ENCODE peak calls at places on chromosomes 12 and 14, in four cellular contexts. One of them, this sample, is unnamed. For H3K27me3, the result is how much of the 10 kb centered on the place peaks cover.

GRCh38 chr14:101232340-101233015 is 328.8 kb upstream of the DIO3 start:
- DNase-seq in body of pancreas: no peak
- DNase-seq in Peyer's patch: no peak
- DNase-seq in sigmoid colon: peak
- DNase-seq in this sample: no peak

GRCh38 chr12:90015228-90015627 is 306.6 kb upstream of the ATP2B1 start:
- DNase-seq in body of pancreas: no peak
- DNase-seq in Peyer's patch: no peak
- DNase-seq in sigmoid colon: no peak
- DNase-seq in this sample: no peak

GRCh38 chr12:96907681-96908163 is 665 bp downstream of the NEDD1 start:
- DNase-seq in Peyer's patch: peak
- DNase-seq in sigmoid colon: no peak
- DNase-seq in body of pancreas: peak
- DNase-seq in this sample: no peak

GRCh38 chr14:92039073-92039719 is 663 bp downstream of the TRIP11 start:
- DNase-seq in Peyer's patch: no peak
- DNase-seq in body of pancreas: no peak
- DNase-seq in sigmoid colon: no peak
- DNase-seq in this sample: no peak

GRCh38 chr12:6771509-6772330 is 600 bp upstream of the LAG3 start:
- DNase-seq in body of pancreas: no peak
- DNase-seq in sigmoid colon: no peak
- DNase-seq in Peyer's patch: no peak
- DNase-seq in this sample: no peak

GRCh38 chr14:89228921-89229639 is 188.0 kb downstream of the FOXN3 start:
- DNase-seq in sigmoid colon: no peak
- DNase-seq in body of pancreas: no peak
- DNase-seq in Peyer's patch: no peak
- DNase-seq in this sample: no peak

GRCh38 chr12:67534046-67534445 is 114.5 kb upstream of the DYRK2 start:
- DNase-seq in sigmoid colon: no peak
- DNase-seq in body of pancreas: no peak
- DNase-seq in Peyer's patch: no peak
- DNase-seq in this sample: no peak

GRCh38 chr14:36176524-36176923 is at the start of gene PTCSC3:
- DNase-seq in Peyer's patch: no peak
- DNase-seq in body of pancreas: no peak
- DNase-seq in sigmoid colon: no peak
- DNase-seq in this sample: no peak

GRCh38 chr14:102579696-102580551 is 12.5 kb upstream of the RCOR1 start:
- DNase-seq in body of pancreas: no peak
- DNase-seq in sigmoid colon: no peak
- DNase-seq in Peyer's patch: no peak
- DNase-seq in this sample: no peak

GRCh38 chr12:20491290-20491689 is 123.0 kb downstream of the PDE3A start:
- DNase-seq in Peyer's patch: no peak
- DNase-seq in body of pancreas: no peak
- DNase-seq in sigmoid colon: no peak
- DNase-seq in this sample: no peak

GRCh38 chr14:94761348-94761998 is 8.4 kb downstream of the GSC start:
- DNase-seq in sigmoid colon: peak
- DNase-seq in Peyer's patch: no peak
- DNase-seq in body of pancreas: no peak
- DNase-seq in this sample: no peak

GRCh38 chr12:90854136-90854689 is 100.8 kb downstream of the CCER1 start:
- DNase-seq in sigmoid colon: no peak
- DNase-seq in Peyer's patch: no peak
- DNase-seq in body of pancreas: no peak
- DNase-seq in this sample: no peak

GRCh38 chr12:89497467-89497866 is 27.1 kb downstream of the GALNT4 start:
- DNase-seq in Peyer's patch: no peak
- DNase-seq in sigmoid colon: no peak
- DNase-seq in body of pancreas: no peak
- DNase-seq in this sample: peak

GRCh38 chr12:1843641-1844005 is 23.3 kb downstream of the LRTM2 start:
- DNase-seq in Peyer's patch: no peak
- DNase-seq in sigmoid colon: peak
- DNase-seq in body of pancreas: no peak
- DNase-seq in this sample: no peak

GRCh38 chr12:63353559-63353958 is 202.6 kb upstream of the AVPR1A start:
- DNase-seq in sigmoid colon: no peak
- DNase-seq in Peyer's patch: no peak
- DNase-seq in body of pancreas: no peak
- DNase-seq in this sample: no peak

GRCh38 chr12:115998119-115998633 is 279.3 kb downstream of the MED13L start:
- DNase-seq in Peyer's patch: peak
- DNase-seq in sigmoid colon: no peak
- DNase-seq in body of pancreas: no peak
- DNase-seq in this sample: no peak

GRCh38 chr14:54450535-54450934 is 9.4 kb upstream of the CNIH1 start:
- DNase-seq in sigmoid colon: no peak
- DNase-seq in body of pancreas: no peak
- DNase-seq in Peyer's patch: no peak
- DNase-seq in this sample: no peak

GRCh38 chr14:85129907-85130306 is 400.0 kb upstream of the FLRT2 start:
- DNase-seq in sigmoid colon: no peak
- DNase-seq in body of pancreas: peak
- DNase-seq in Peyer's patch: no peak
- DNase-seq in this sample: no peak

GRCh38 chr12:96886998-96887677 is 19.9 kb upstream of the NEDD1 start:
- DNase-seq in sigmoid colon: no peak
- DNase-seq in Peyer's patch: no peak
- DNase-seq in body of pancreas: no peak
- DNase-seq in this sample: no peak

GRCh38 chr14:95156765-95157194 is 549 bp downstream of the DICER1 start:
- DNase-seq in sigmoid colon: peak
- DNase-seq in Peyer's patch: peak
- DNase-seq in body of pancreas: peak
- DNase-seq in this sample: peak

GRCh38 chr12:56271031-56271430 is 4.3 kb downstream of the COQ10A start:
- DNase-seq in Peyer's patch: no peak
- DNase-seq in body of pancreas: no peak
- DNase-seq in sigmoid colon: no peak
- DNase-seq in this sample: no peak

GRCh38 chr12:117514016-117514415 is 152.6 kb upstream of the NOS1 start:
- DNase-seq in Peyer's patch: no peak
- DNase-seq in sigmoid colon: no peak
- DNase-seq in body of pancreas: no peak
- DNase-seq in this sample: peak

GRCh38 chr14:104442107-104442551 is 137.4 kb upstream of the C14orf180 start:
- DNase-seq in sigmoid colon: no peak
- DNase-seq in body of pancreas: no peak
- DNase-seq in Peyer's patch: no peak
- DNase-seq in this sample: peak

GRCh38 chr12:88993655-88994054 is 358.6 kb downstream of the DUSP6 start:
- DNase-seq in sigmoid colon: no peak
- DNase-seq in Peyer's patch: no peak
- DNase-seq in body of pancreas: no peak
- DNase-seq in this sample: no peak

GRCh38 chr12:19131020-19131431 is 1.5 kb downstream of the PLEKHA5 start:
- DNase-seq in sigmoid colon: no peak
- DNase-seq in body of pancreas: peak
- DNase-seq in Peyer's patch: no peak
- DNase-seq in this sample: no peak

GRCh38 chr12:30827406-30828055 is 72.8 kb upstream of the CAPRIN2 start:
- DNase-seq in body of pancreas: no peak
- DNase-seq in sigmoid colon: no peak
- DNase-seq in Peyer's patch: no peak
- DNase-seq in this sample: no peak

GRCh38 chr12:93122569-93123091 is 193.5 kb upstream of the EEA1 start:
- DNase-seq in body of pancreas: no peak
- DNase-seq in sigmoid colon: no peak
- DNase-seq in Peyer's patch: no peak
- DNase-seq in this sample: peak

GRCh38 chr14:71061458-71061857 is 154.2 kb downstream of the PCNX1 start:
- DNase-seq in Peyer's patch: no peak
- DNase-seq in body of pancreas: no peak
- DNase-seq in sigmoid colon: no peak
- DNase-seq in this sample: no peak

GRCh38 chr14:24243336-24243836 is 963 bp upstream of the TINF2 start:
- DNase-seq in body of pancreas: no peak
- DNase-seq in sigmoid colon: peak
- DNase-seq in Peyer's patch: no peak
- DNase-seq in this sample: no peak

GRCh38 chr12:108772896-108773797 is 41.8 kb upstream of the CORO1C start:
- DNase-seq in body of pancreas: no peak
- DNase-seq in sigmoid colon: no peak
- DNase-seq in Peyer's patch: no peak
- DNase-seq in this sample: no peak

GRCh38 chr12:6338955-6339761 is 2.7 kb downstream of the TNFRSF1A start:
- DNase-seq in body of pancreas: no peak
- DNase-seq in Peyer's patch: no peak
- DNase-seq in sigmoid colon: no peak
- DNase-seq in this sample: no peak

GRCh38 chr14:58812050-58812690 is 174.4 kb downstream of the DACT1 start:
- DNase-seq in Peyer's patch: no peak
- DNase-seq in sigmoid colon: no peak
- DNase-seq in body of pancreas: no peak
- DNase-seq in this sample: no peak

GRCh38 chr14:97634786-97635185 is 837.6 kb downstream of the VRK1 start:
- DNase-seq in Peyer's patch: no peak
- DNase-seq in body of pancreas: no peak
- DNase-seq in sigmoid colon: no peak
- DNase-seq in this sample: no peak

GRCh38 chr12:8746046-8746445 is 48.3 kb downstream of the RIMKLB start:
- DNase-seq in Peyer's patch: no peak
- DNase-seq in sigmoid colon: no peak
- DNase-seq in body of pancreas: no peak
- DNase-seq in this sample: no peak

GRCh38 chr12:5377997-5378596 is 53.8 kb upstream of the NTF3 start:
- DNase-seq in Peyer's patch: no peak
- DNase-seq in body of pancreas: no peak
- DNase-seq in sigmoid colon: peak
- DNase-seq in this sample: no peak

GRCh38 chr12:9606736-9607372 is 862 bp downstream of the KLRB1 start:
- DNase-seq in sigmoid colon: no peak
- DNase-seq in body of pancreas: no peak
- DNase-seq in Peyer's patch: no peak
- DNase-seq in this sample: no peak

GRCh38 chr12:64595863-64596793 is 14.2 kb upstream of the RASSF3 start:
- DNase-seq in body of pancreas: no peak
- DNase-seq in sigmoid colon: no peak
- DNase-seq in Peyer's patch: no peak
- DNase-seq in this sample: no peak

DNA sequence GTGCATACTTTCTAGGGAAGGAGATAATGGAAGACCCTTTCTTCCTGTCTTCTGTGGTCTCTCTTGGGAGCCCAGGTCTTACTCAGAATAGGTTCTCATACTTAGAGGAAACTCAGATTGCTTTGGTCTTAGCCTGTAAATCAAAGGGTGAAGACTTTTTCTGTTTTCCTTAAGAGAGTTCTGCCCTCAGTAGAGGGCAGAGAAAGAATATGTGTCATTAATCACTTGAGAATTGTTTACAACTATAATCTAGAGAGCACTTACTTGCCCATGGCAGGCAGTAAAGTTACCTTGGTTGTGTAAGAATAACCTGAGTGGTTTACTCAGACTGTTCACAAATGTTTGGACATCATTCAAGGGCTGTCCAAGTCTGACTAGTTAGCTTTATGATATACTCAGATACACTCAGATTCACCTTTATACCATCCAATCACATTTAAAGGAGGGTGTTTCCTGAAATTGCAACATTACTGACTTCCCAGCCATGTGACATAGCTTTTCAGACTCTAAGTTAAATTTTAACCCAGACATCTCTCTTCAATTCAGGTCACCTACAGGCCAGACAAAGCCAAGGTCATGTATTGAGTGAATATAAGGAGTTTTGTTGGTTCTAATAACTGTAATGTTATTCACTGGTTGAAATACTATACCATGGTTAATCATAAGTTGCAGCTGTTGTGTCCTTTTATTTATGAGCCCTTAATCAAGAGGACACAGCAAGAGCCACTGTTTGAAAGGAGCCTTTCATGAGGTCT is 372.2 kb downstream of the RAD51B start:
- DNase-seq in Peyer's patch: no peak
- DNase-seq in sigmoid colon: no peak
- DNase-seq in body of pancreas: peak
- DNase-seq in this sample: peak
- H3K27me3 ChIP-seq in Peyer's patch: under half
- H3K27me3 ChIP-seq in sigmoid colon: under half
- H3K27me3 ChIP-seq in body of pancreas: under half
- H3K27me3 ChIP-seq in this sample: under half

GRCh38 chr12:104288635-104289258 is 14.8 kb upstream of the EID3 start:
- DNase-seq in Peyer's patch: peak
- DNase-seq in sigmoid colon: peak
- DNase-seq in body of pancreas: peak
- DNase-seq in this sample: peak
- H3K4me3 ChIP-seq in Peyer's patch: peak
- H3K4me3 ChIP-seq in sigmoid colon: peak
- H3K4me3 ChIP-seq in body of pancreas: peak
- H3K4me3 ChIP-seq in this sample: peak

DNA sequence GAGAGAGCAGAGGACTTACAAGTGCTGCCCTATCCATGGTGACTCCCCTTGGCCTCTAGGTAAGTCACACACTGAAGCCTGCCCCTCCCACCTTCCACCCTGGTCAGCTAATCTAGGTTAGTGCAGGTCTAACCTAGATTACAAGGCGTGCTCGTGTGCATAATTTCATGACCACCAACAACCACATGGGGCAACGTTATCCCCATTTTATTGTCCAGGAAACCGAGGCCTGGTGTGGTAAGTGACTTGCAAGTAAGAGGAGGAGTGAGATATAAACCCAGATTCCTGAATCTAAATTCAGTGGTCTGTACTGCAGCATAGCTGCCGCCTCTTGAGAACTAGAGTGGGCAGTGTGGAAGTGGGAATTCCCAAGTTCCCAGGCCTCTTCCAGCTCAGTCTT is 171.1 kb downstream of the DAD1 start:
- DNase-seq in sigmoid colon: no peak
- DNase-seq in body of pancreas: no peak
- DNase-seq in Peyer's patch: no peak
- DNase-seq in this sample: no peak
- H3K27ac ChIP-seq in sigmoid colon: no peak
- H3K27ac ChIP-seq in body of pancreas: no peak
- H3K27ac ChIP-seq in Peyer's patch: no peak
- H3K27ac ChIP-seq in this sample: no peak

DNA sequence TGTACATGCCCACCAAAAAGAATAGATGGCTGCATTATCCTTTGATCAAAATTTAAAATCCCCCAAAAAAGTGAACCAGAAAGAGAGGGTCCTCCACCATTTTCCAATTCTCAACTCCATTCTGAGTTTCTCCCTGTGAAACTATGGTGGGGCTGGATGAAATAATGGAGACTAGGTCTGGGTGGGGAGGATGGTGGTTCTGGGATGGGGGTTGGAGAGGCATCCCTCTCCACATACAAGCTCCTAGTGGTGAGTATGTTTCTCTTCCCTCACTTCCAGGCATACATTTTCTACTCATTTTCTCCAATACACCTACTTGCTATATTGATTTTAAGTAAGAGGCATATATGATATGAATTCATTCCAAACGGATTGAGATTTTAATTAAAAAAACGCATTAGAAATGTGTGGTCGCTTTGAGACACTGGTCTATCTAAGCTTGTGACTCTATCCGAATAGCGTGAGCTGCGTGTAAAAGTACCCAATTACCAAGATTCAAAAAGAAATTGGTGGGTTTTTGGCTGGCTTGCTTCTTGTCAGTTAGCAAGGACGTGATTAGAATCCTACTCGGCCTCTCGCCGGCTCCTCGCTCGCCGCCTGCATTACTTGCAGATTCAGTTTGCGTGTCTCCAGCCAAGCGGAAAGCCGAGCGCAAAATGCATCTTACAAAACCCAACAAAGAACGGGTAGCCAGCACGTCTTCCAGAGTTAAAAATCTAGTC is 3.5 kb downstream of the ASCL1 start:
- DNase-seq in body of pancreas: no peak
- DNase-seq in Peyer's patch: no peak
- DNase-seq in sigmoid colon: no peak
- DNase-seq in this sample: no peak
- H3K27me3 ChIP-seq in body of pancreas: under half
- H3K27me3 ChIP-seq in Peyer's patch: under half
- H3K27me3 ChIP-seq in sigmoid colon: half or more
- H3K27me3 ChIP-seq in this sample: under half

This sample was measured in lung.